ENCODE peak calls at places on chromosomes 1 and 21, in eight cellular contexts. V is tibial nerve; W is AG10803; J is CD8-positive, alpha-beta T cell; Q is bronchial epithelial cell; Z is progenitor cell of endocrine pancreas; K is nephron progenitor cell; O is adrenal gland. Y is an unnamed sample.

GRCh38 chr1:15386128-15386824 is 23.4 kb upstream of the EFHD2 start:
- DNase-seq in V (no peak), W (peak), J (no peak), Q (no peak), Z (no peak), K (peak), O (no peak), Y (no peak)

GRCh38 chr1:24236170-24237045 is 49.3 kb upstream of the IFNLR1 start:
- DNase-seq in V (no peak), W (peak), J (no peak), Q (peak), Z (no peak), K (peak), O (peak), Y (peak)

GRCh38 chr1:185154912-185155513 is 1.7 kb downstream of the TRMT1L start:
- DNase-seq in V (no peak), W (no peak), J (no peak), Q (peak), Z (no peak), K (no peak), O (no peak), Y (no peak)

GRCh38 chr1:161492827-161493226 is 12.4 kb upstream of the FCGR2A start:
- DNase-seq in V (no peak), W (no peak), J (no peak), Q (no peak), Z (no peak), K (no peak), O (no peak), Y (no peak)

GRCh38 chr21:15221799-15222386 is 157.1 kb upstream of the NRIP1 start:
- DNase-seq in V (no peak), W (peak), J (no peak), Q (peak), Z (no peak), K (peak), O (peak), Y (no peak)

GRCh38 chr1:218209351-218209861 is 75.7 kb upstream of the RRP15 start:
- DNase-seq in V (no peak), W (peak), J (no peak), Q (peak), Z (no peak), K (no peak), O (no peak), Y (no peak)

GRCh38 chr1:38029725-38030511 is 16.7 kb downstream of the POU3F1 start:
- DNase-seq in V (no peak), W (peak), J (peak), Q (peak), Z (no peak), K (peak), O (peak), Y (no peak)

GRCh38 chr1:40314721-40315238 is 2.3 kb downstream of the COL9A2 start:
- DNase-seq in V (no peak), W (no peak), J (no peak), Q (no peak), Z (no peak), K (no peak), O (no peak), Y (no peak)

GRCh38 chr1:77831976-77832695 is 52.7 kb downstream of the MIGA1 start:
- DNase-seq in V (peak), W (peak), J (no peak), Q (no peak), Z (no peak), K (no peak), O (no peak), Y (no peak)

GRCh38 chr1:117275055-117275454 is 64.3 kb upstream of the VTCN1 start:
- DNase-seq in V (no peak), W (no peak), J (no peak), Q (no peak), Z (no peak), K (no peak), O (no peak), Y (no peak)

GRCh38 chr1:61139324-61140055 is 57.1 kb downstream of the NFIA start:
- DNase-seq in V (no peak), W (peak), J (no peak), Q (peak), Z (no peak), K (no peak), O (peak), Y (no peak)

GRCh38 chr1:40392206-40392605 is 18.7 kb downstream of the SMAP2 start:
- DNase-seq in V (no peak), W (peak), J (no peak), Q (peak), Z (no peak), K (no peak), O (no peak), Y (no peak)

GRCh38 chr21:34180406-34180805 is 107.0 kb downstream of the MRPS6 start:
- DNase-seq in V (no peak), W (no peak), J (no peak), Q (no peak), Z (no peak), K (no peak), O (no peak), Y (no peak)

GRCh38 chr21:34182436-34182835 is 109.1 kb downstream of the MRPS6 start:
- DNase-seq in V (no peak), W (peak), J (no peak), Q (no peak), Z (no peak), K (no peak), O (no peak), Y (no peak)

GRCh38 chr21:34183331-34183928 is 110.1 kb downstream of the MRPS6 start:
- DNase-seq in V (no peak), W (no peak), J (no peak), Q (no peak), Z (no peak), K (no peak), O (no peak), Y (no peak)

GRCh38 chr21:34180826-34181359 is 107.5 kb downstream of the MRPS6 start:
- DNase-seq in V (no peak), W (no peak), J (no peak), Q (no peak), Z (no peak), K (no peak), O (no peak), Y (no peak)

DNA sequence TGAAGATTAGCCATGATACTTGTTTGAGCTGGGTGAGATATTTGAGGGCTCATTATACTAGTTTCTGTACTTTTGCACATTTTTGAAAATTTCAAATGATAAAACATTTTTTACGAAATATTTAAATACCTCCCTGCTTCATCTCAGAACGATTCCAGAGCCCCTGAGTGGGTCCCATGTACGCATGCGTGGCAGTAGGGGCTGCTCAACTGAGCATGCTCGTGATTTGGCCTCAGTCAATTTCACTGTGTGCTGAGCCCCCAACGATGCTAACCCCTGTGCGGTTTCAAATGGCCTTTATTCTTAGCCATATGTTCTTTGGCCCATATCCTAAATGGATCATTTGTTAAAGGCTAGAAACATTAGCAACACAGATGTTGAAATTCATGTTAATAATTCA is 108.0 kb downstream of the MRPS6 start:
- DNase-seq in V (no peak), W (no peak), J (no peak), Q (no peak), Z (no peak), K (no peak), O (no peak), Y (no peak)
- TF ChIP-seq CTCF in V (no peak), W (no peak), J (no peak), Q (no peak), Z (no peak), K (no peak), O (no peak), Y (no peak)

GRCh38 chr1:54947540-54947939 is 32.9 kb upstream of the TMEM61 start:
- DNase-seq in V (no peak), W (no peak), J (no peak), Q (no peak), Z (no peak), K (no peak), O (no peak), Y (no peak)

GRCh38 chr1:54949971-54950360 is 30.5 kb upstream of the TMEM61 start:
- DNase-seq in V (peak), W (no peak), J (no peak), Q (no peak), Z (no peak), K (no peak), O (peak), Y (no peak)

GRCh38 chr1:54944610-54945392 is 35.6 kb upstream of the TMEM61 start:
- DNase-seq in V (peak), W (peak), J (peak), Q (peak), Z (peak), K (peak), O (peak), Y (no peak)

GRCh38 chr1:54942976-54943375 is 37.5 kb upstream of the TMEM61 start:
- DNase-seq in V (no peak), W (no peak), J (no peak), Q (no peak), Z (no peak), K (no peak), O (no peak), Y (no peak)

DNA sequence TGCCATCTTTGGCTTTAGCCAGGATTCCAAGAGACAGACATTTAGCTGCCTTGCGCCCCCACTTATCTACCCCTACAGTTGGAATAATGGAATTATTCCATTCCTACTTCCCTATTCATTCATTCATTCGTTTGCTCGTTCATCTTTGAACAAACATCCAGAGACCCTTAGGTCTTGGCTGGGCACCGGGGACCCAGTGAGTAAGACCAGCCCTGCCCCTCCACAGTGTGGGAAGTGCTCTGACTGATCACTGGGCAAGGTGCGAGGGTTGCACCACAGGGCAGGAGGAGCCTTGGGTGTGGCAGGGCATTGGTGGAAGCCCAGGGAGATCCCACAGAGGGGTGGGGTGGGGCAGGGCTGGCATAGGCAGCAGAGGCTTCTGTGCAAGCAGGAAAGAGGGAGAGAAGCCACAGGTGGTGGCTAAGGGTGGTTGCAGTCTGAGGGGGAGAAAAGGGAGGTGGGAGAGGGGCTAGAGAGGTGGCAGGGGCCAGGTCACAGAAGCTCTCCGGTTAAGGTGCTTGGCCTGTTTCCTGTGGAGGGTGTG is 35.0 kb upstream of the TMEM61 start:
- DNase-seq in V (no peak), W (no peak), J (no peak), Q (peak), Z (no peak), K (no peak), O (peak), Y (no peak)
- TF ChIP-seq CTCF in V (no peak), W (no peak), J (no peak), Q (no peak), Z (no peak), K (peak), O (no peak), Y (no peak)

DNA sequence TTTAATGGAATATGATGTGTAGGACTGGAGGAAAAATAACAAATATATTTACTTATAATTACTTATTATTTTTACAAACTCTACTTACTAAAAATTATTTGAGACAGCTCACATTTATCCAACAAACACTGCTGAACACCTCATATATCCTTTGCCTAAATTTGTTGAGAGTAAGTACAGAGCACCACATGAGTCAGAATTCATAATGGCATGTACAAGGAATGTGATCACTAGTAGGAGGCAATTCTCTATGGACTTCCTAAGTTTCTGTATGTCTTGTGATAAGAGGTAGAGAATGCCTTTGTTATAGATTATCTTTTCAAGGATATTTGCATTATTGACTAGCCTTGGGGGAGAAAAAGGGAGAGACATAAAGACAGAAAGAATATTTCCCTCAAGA is 8.2 kb upstream of the ST6GALNAC3 start:
- DNase-seq in V (no peak), W (peak), J (no peak), Q (peak), Z (no peak), K (no peak), O (no peak), Y (no peak)
- TF ChIP-seq CTCF in V (no peak), W (no peak), J (no peak), Q (no peak), Z (no peak), K (no peak), O (no peak), Y (no peak)

DNA sequence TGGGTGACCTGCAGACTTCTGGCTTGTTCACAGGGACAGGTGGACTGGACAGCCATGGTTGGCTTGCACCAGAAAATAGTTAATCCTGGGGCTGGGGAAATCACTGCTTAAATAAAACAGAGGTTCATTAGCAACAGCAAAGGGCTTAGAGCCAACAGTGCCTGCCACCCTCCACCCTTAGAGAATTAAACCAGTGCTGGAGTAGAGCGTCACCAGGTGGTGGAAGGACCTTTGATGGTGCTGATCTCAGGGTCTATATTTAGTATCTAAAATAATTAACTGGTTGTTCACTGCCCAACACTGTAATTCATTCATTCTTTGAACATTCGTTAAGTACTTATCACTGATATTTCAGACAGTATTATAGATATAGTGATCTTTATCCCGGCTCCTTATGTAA is 34.7 kb upstream of the PDE9A start:
- DNase-seq in V (no peak), W (no peak), J (no peak), Q (no peak), Z (no peak), K (no peak), O (no peak), Y (no peak)
- TF ChIP-seq CTCF in V (no peak), W (no peak), J (no peak), Q (no peak), Z (no peak), K (no peak), O (no peak), Y (no peak)

GRCh38 chr1:43530483-43531452 is at the start of gene PTPRF:
- DNase-seq in V (no peak), W (peak), J (no peak), Q (no peak), Z (peak), K (peak), O (peak), Y (no peak)

GRCh38 chr1:43531906-43532584 is 1.4 kb downstream of the PTPRF start:
- DNase-seq in V (no peak), W (no peak), J (no peak), Q (no peak), Z (peak), K (no peak), O (no peak), Y (no peak)

GRCh38 chr1:43532716-43533115 is 2.0 kb downstream of the PTPRF start:
- DNase-seq in V (no peak), W (no peak), J (no peak), Q (no peak), Z (no peak), K (no peak), O (no peak), Y (no peak)

GRCh38 chr1:43533615-43534014 is 2.9 kb downstream of the PTPRF start:
- DNase-seq in V (no peak), W (no peak), J (no peak), Q (no peak), Z (no peak), K (no peak), O (no peak), Y (no peak)

GRCh38 chr1:43531453-43531905 is 796 bp downstream of the PTPRF start:
- DNase-seq in V (no peak), W (peak), J (no peak), Q (no peak), Z (peak), K (peak), O (peak), Y (no peak)
- TF ChIP-seq CTCF in V (no peak), W (no peak), J (no peak), Q (no peak), Z (no peak), K (no peak), O (no peak), Y (no peak)

DNA sequence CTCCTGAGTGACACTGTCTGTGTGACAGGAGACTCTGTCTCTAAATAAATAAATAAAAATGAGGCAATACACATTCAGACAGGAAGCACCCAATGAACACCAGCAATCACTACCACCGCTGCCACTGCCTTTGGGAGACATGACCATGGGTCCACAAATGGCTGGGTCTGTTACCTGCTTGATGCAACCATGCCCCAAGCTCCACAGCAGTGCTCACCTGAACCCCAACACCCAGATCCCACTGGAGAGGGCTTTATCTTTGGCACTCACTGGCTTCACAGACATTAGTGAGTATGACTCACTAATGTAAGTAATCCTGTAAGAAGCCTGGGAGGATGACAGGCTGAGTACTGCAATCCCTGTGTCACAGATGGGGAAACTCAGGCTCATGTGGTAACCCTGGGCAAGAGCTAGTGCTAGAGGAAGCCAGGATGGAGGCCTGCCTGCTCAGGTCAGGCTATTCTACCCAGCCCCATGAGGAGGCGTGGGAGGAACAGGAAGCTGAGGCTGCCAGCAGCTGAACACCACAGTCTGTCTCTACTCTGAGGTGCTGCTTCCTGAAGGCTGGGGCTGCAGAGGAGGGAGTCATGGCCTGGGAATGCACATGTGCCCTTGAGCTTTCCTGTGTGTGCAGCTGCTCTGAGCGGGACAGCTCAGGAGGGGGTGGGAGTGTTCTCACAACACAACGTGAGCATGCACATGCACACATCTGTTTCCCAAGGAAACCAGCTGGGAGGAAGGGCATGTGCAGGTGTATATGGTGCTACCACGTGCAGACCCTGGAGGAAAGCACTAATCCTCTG is 43.0 kb downstream of the SLC9A1 start:
- DNase-seq in V (peak), W (peak), J (peak), Q (peak), Z (no peak), K (peak), O (peak), Y (peak)
- TF ChIP-seq CTCF in V (peak), W (peak), J (peak), Q (peak), Z (no peak), K (no peak), O (peak), Y (no peak)

GRCh38 chr1:85333186-85333585 is 56.8 kb upstream of the BCL10 start:
- DNase-seq in V (no peak), W (no peak), J (no peak), Q (no peak), Z (no peak), K (no peak), O (no peak), Y (no peak)

GRCh38 chr1:85328713-85329376 is 52.4 kb upstream of the BCL10 start:
- DNase-seq in V (no peak), W (peak), J (no peak), Q (peak), Z (no peak), K (no peak), O (peak), Y (no peak)

GRCh38 chr1:85330206-85330605 is 53.8 kb upstream of the BCL10 start:
- DNase-seq in V (no peak), W (peak), J (no peak), Q (peak), Z (no peak), K (no peak), O (no peak), Y (no peak)

GRCh38 chr1:85332575-85332974 is 56.1 kb upstream of the BCL10 start:
- DNase-seq in V (no peak), W (no peak), J (no peak), Q (no peak), Z (no peak), K (no peak), O (no peak), Y (no peak)

GRCh38 chr1:85330711-85331290 is 54.4 kb upstream of the BCL10 start:
- DNase-seq in V (no peak), W (peak), J (no peak), Q (peak), Z (no peak), K (no peak), O (peak), Y (no peak)
- TF ChIP-seq CTCF in V (no peak), W (no peak), J (no peak), Q (no peak), Z (no peak), K (no peak), O (no peak), Y (no peak)